ENCODE peak calls at places on chromosomes 12 and 14, in eight cellular contexts. S, B, T, O, W, J, R and Z are unnamed samples.

GRCh38 chr14:96176811-96177211 is 27.8 kb upstream of the BDKRB2 start:
- DNase-seq in T (no peak), O (no peak), W (no peak), R (no peak), S (no peak), J (no peak), B (no peak), Z (no peak)

GRCh38 chr12:117330441-117331113 is 30.8 kb downstream of the NOS1 start:
- DNase-seq in R (no peak), W (no peak), T (no peak), O (no peak), J (no peak), B (no peak), S (no peak), Z (no peak)

GRCh38 chr12:93358821-93359220 is 18.9 kb upstream of the NUDT4 start:
- DNase-seq in S (no peak), J (no peak), T (no peak), R (no peak), W (no peak), O (no peak), B (no peak), Z (no peak)

GRCh38 chr14:21090194-21090939 is 8.1 kb downstream of the ZNF219 start:
- DNase-seq in T (no peak), S (no peak), J (no peak), O (no peak), W (no peak), B (peak), R (no peak), Z (no peak)

GRCh38 chr14:100147181-100147631 is 12.2 kb downstream of the DEGS2 start:
- DNase-seq in S (no peak), O (no peak), T (no peak), B (peak), J (peak), W (no peak), R (no peak), Z (peak)

GRCh38 chr12:22657538-22657937 is 32.6 kb downstream of the ETNK1 start:
- DNase-seq in S (no peak), O (no peak), R (no peak), J (no peak), T (no peak), B (no peak), W (no peak), Z (no peak)

GRCh38 chr12:75476076-75476475 is 4.5 kb upstream of the GLIPR1 start:
- DNase-seq in W (no peak), R (no peak), S (no peak), O (no peak), B (peak), J (no peak), T (no peak), Z (peak)

GRCh38 chr14:92846162-92846897 is 52.2 kb downstream of the GOLGA5 start:
- DNase-seq in O (no peak), S (no peak), J (peak), R (no peak), W (no peak), B (peak), T (no peak), Z (no peak)

GRCh38 chr14:35122696-35123387 is 490 bp downstream of the PRORP start:
- DNase-seq in T (no peak), O (no peak), R (no peak), J (no peak), S (no peak), W (no peak), B (peak), Z (peak)

GRCh38 chr14:27243360-27243759 is 645.5 kb upstream of the NOVA1 start:
- DNase-seq in T (no peak), R (no peak), J (no peak), B (no peak), W (no peak), S (no peak), O (no peak), Z (no peak)

GRCh38 chr14:86035882-86036281 is 505.9 kb downstream of the FLRT2 start:
- DNase-seq in B (no peak), W (no peak), T (no peak), R (no peak), J (no peak), O (no peak), S (no peak), Z (no peak)

GRCh38 chr14:19799880-19800279 is 3.7 kb upstream of the OR4N2 start:
- DNase-seq in O (no peak), B (no peak), R (no peak), T (no peak), J (no peak), S (peak), W (no peak), Z (no peak)

GRCh38 chr12:52903285-52903854 is 1.5 kb downstream of the KRT8 start:
- DNase-seq in R (peak), B (peak), S (peak), O (no peak), T (peak), W (peak), J (peak), Z (peak)

GRCh38 chr14:52937306-52937705 is 13.5 kb downstream of the FERMT2 start:
- DNase-seq in B (no peak), R (no peak), S (no peak), J (no peak), O (no peak), W (no peak), T (no peak), Z (no peak)

GRCh38 chr12:104971276-104971675 is 13.2 kb upstream of the SLC41A2 start:
- DNase-seq in J (no peak), O (no peak), T (no peak), W (no peak), R (no peak), B (no peak), S (no peak), Z (no peak)

GRCh38 chr12:11601647-11602046 is 47.8 kb upstream of the ETV6 start:
- DNase-seq in B (no peak), W (no peak), T (no peak), J (no peak), R (no peak), S (no peak), O (no peak), Z (no peak)

GRCh38 chr12:71135077-71135811 is 22.6 kb downstream of the TSPAN8 start:
- DNase-seq in B (no peak), R (no peak), O (no peak), W (no peak), T (no peak), J (no peak), S (no peak), Z (no peak)

GRCh38 chr14:32252030-32252670 is 49.1 kb upstream of the RNU6-8 start:
- DNase-seq in W (peak), T (peak), S (no peak), B (peak), J (peak), R (peak), O (peak), Z (peak)

GRCh38 chr12:6465467-6466183 is 4.9 kb downstream of the VAMP1 start:
- DNase-seq in O (peak), S (no peak), R (peak), J (no peak), W (peak), T (peak), B (peak), Z (no peak)

GRCh38 chr14:94671870-94672444 is 59.8 kb downstream of the SERPINA3 start:
- DNase-seq in S (no peak), T (no peak), R (no peak), O (no peak), J (no peak), B (no peak), W (no peak), Z (no peak)

GRCh38 chr14:94679941-94680340 is 67.8 kb downstream of the SERPINA3 start:
- DNase-seq in J (no peak), R (no peak), W (no peak), O (no peak), T (no peak), S (no peak), B (no peak), Z (no peak)

GRCh38 chr12:124684496-124684895 is 117.1 kb upstream of the NCOR2 start:
- DNase-seq in B (no peak), J (no peak), R (no peak), T (no peak), O (no peak), W (no peak), S (no peak), Z (no peak)

GRCh38 chr14:89270439-89271227 is 146.4 kb downstream of the FOXN3 start:
- DNase-seq in B (no peak), W (no peak), O (no peak), J (no peak), R (no peak), T (no peak), S (no peak), Z (no peak)

GRCh38 chr14:56129941-56130340 is 11.7 kb downstream of the PELI2 start:
- DNase-seq in R (no peak), B (no peak), J (no peak), S (peak), T (no peak), W (no peak), O (no peak), Z (no peak)

GRCh38 chr12:113547157-113547556 is 75.5 kb upstream of the LHX5 start:
- DNase-seq in B (no peak), O (no peak), W (no peak), T (no peak), S (no peak), J (no peak), R (no peak), Z (no peak)

GRCh38 chr14:100587248-100587762 is at the start of gene BEGAIN:
- DNase-seq in J (no peak), O (no peak), T (no peak), B (no peak), R (no peak), S (peak), W (no peak), Z (no peak)

GRCh38 chr12:132925597-132926416 is 30.3 kb downstream of the ZNF605 start:
- DNase-seq in R (no peak), S (no peak), T (no peak), B (no peak), O (no peak), J (no peak), W (no peak), Z (no peak)